ENCODE peak calls at places on chromosomes 7 and 10, in eight cellular contexts. T is transverse colon, P is cardiac fibroblast, M is EH, E is left cardiac atrium, U is C1 segment of cervical spinal cord, W is neuronal stem cell, J is GF-D8. C is an unnamed sample.

GRCh38 chr10:34333513-34333912 is 481.6 kb downstream of the PARD3 start:
- DNase-seq in T (no peak), P (peak; percentile 31), M (peak; percentile 18), E (no peak), U (no peak), W (no peak), J (no peak), C (no peak)

GRCh38 chr10:283916-284356 is 148.7 kb downstream of the ZMYND11 start:
- DNase-seq in T (no peak), P (no peak), M (no peak), E (no peak), U (no peak), W (no peak), J (no peak), C (no peak)

GRCh38 chr7:106756884-106757283 is 95.9 kb upstream of the CCDC71L start:
- DNase-seq in T (no peak), P (no peak), M (no peak), E (no peak), U (no peak), W (no peak), J (no peak), C (no peak)

GRCh38 chr7:2607122-2607912 is 24.5 kb upstream of the TTYH3 start:
- DNase-seq in T (peak; percentile 67), P (peak; percentile 48), M (peak; percentile 53), E (peak; percentile 90), U (no peak), W (no peak), J (no peak), C (no peak)

GRCh38 chr10:51918451-51918850 is 219.1 kb upstream of the CSTF2T start:
- DNase-seq in T (no peak), P (no peak), M (no peak), E (no peak), U (no peak), W (no peak), J (no peak), C (no peak)

GRCh38 chr7:15555385-15555859 is 6.4 kb downstream of the AGMO start:
- DNase-seq in T (no peak), P (peak; percentile 34), M (peak; percentile 22), E (no peak), U (no peak), W (no peak), J (no peak), C (no peak)

GRCh38 chr7:8125680-8126444 is 136.1 kb downstream of the ICA1 start:
- DNase-seq in T (peak; percentile 42), P (no peak), M (no peak), E (peak; percentile 31), U (no peak), W (no peak), J (peak; percentile 22), C (no peak)

GRCh38 chr10:116699049-116699782 is 43.1 kb downstream of the HSPA12A start:
- DNase-seq in T (no peak), P (no peak), M (no peak), E (no peak), U (no peak), W (no peak), J (no peak), C (peak; percentile 18)

GRCh38 chr10:46530249-46531186 is 25.9 kb downstream of the GPRIN2 start:
- DNase-seq in T (peak; percentile 5), P (peak; percentile 98), M (peak; percentile 88), E (peak; percentile 24), U (no peak), W (no peak), J (no peak), C (no peak)

C was measured in caudate nucleus.